ENCODE peak calls at places on chromosomes 16 and 17, in seven cellular contexts. H is SW480; G is AG08396; J is lower leg skin; M is NCI-H2081 treated with DMSO at 0.1 percent for 48 hours; L is activated naive CD8-positive, alpha-beta T cell treated with anti-CD3 and anti-CD28 coated beads, Interleukin-2, amount 50 U/mL, for 16 hours; S is NCI-H1105 treated with DMSO at 0.1 percent for 48 hours. N is an unnamed sample.

GRCh38 chr17:13462161-13462560 is 139.6 kb downstream of the HS3ST3A1 start:
- DNase-seq in H (no peak), G (peak; percentile 29), J (no peak), M (no peak), L (no peak), S (no peak), N (no peak)

GRCh38 chr16:88387941-88388627 is 5.3 kb downstream of the ZNF469 start:
- DNase-seq in H (peak; percentile 82), G (peak; percentile 78), J (no peak), M (no peak), L (no peak), S (no peak), N (no peak)

GRCh38 chr17:16820979-16821543 is 131.0 kb downstream of the CCDC144A start:
- DNase-seq in H (no peak), G (no peak), J (no peak), M (no peak), L (no peak), S (no peak), N (no peak)

GRCh38 chr17:77331161-77331864 is 190.5 kb downstream of the SEC14L1 start:
- DNase-seq in H (peak; percentile 89), G (peak; percentile 89), J (peak; percentile 98), M (peak; percentile 33), L (peak; percentile 89), S (peak; percentile 71), N (peak; percentile 2)

GRCh38 chr16:981695-982151 is at the start of gene SOX8:
- DNase-seq in H (no peak), G (no peak), J (no peak), M (no peak), L (no peak), S (no peak), N (no peak)

GRCh38 chr16:81831722-81832126 is 52.6 kb downstream of the PLCG2 start:
- DNase-seq in H (no peak), G (no peak), J (no peak), M (no peak), L (no peak), S (no peak), N (no peak)

GRCh38 chr17:46853896-46854444 is 2.6 kb downstream of the WNT9B start:
- DNase-seq in H (no peak), G (no peak), J (no peak), M (no peak), L (no peak), S (no peak), N (no peak)

GRCh38 chr17:82560802-82561428 is 41.4 kb downstream of the FOXK2 start:
- DNase-seq in H (no peak), G (no peak), J (no peak), M (no peak), L (no peak), S (no peak), N (no peak)

GRCh38 chr16:87342504-87342903 is 25.3 kb upstream of the C16orf95 start:
- DNase-seq in H (no peak), G (no peak), J (no peak), M (no peak), L (no peak), S (no peak), N (no peak)

GRCh38 chr17:73474370-73474988 is 162.7 kb upstream of the CDC42EP4 start:
- DNase-seq in H (peak; percentile 83), G (peak; percentile 53), J (peak; percentile 89), M (no peak), L (no peak), S (no peak), N (no peak)

GRCh38 chr17:17570207-17570797 is 21.2 kb downstream of the PEMT start:
- DNase-seq in H (peak; percentile 27), G (peak; percentile 58), J (no peak), M (no peak), L (no peak), S (peak; percentile 57), N (no peak)

GRCh38 chr17:71405101-71405500 is 715.7 kb upstream of the SOX9 start:
- DNase-seq in H (no peak), G (no peak), J (no peak), M (no peak), L (no peak), S (no peak), N (no peak)

GRCh38 chr17:57121308-57122042 is 36.4 kb downstream of the AKAP1 start:
- DNase-seq in H (no peak), G (peak; percentile 71), J (no peak), M (no peak), L (no peak), S (peak; percentile 38), N (no peak)

GRCh38 chr17:55735784-55736405 is 13.2 kb upstream of the TMEM100 start:
- DNase-seq in H (peak; percentile 34), G (peak; percentile 48), J (no peak), M (no peak), L (no peak), S (no peak), N (no peak)

GRCh38 chr16:57084996-57085395 is 7.4 kb upstream of the CPNE2 start:
- DNase-seq in H (no peak), G (no peak), J (no peak), M (no peak), L (no peak), S (no peak), N (no peak)

GRCh38 chr16:53821487-53821886 is 117.5 kb downstream of the FTO start:
- DNase-seq in H (no peak), G (no peak), J (no peak), M (no peak), L (no peak), S (no peak), N (no peak)

GRCh38 chr17:59287452-59287851 is 44.0 kb upstream of the YPEL2 start:
- DNase-seq in H (no peak), G (peak; percentile 12), J (no peak), M (no peak), L (no peak), S (no peak), N (no peak)

GRCh38 chr17:41026668-41027471 is at the start of gene KRTAP1-5:
- DNase-seq in H (no peak), G (peak; percentile 61), J (no peak), M (no peak), L (no peak), S (no peak), N (no peak)

GRCh38 chr17:82843904-82844640 is 4.2 kb upstream of the ZNF750 start:
- DNase-seq in H (no peak), G (no peak), J (no peak), M (no peak), L (no peak), S (no peak), N (no peak)

GRCh38 chr16:5030251-5030870 is 3.4 kb downstream of the NAGPA start:
- DNase-seq in H (no peak), G (no peak), J (no peak), M (no peak), L (no peak), S (no peak), N (no peak)

GRCh38 chr17:4090898-4091297 is 51.9 kb downstream of the ZZEF1 start:
- DNase-seq in H (no peak), G (peak; percentile 43), J (no peak), M (no peak), L (no peak), S (no peak), N (no peak)

GRCh38 chr16:83965444-83966152 is 2.4 kb upstream of the NECAB2 start:
- DNase-seq in H (no peak), G (no peak), J (no peak), M (no peak), L (no peak), S (no peak), N (no peak)

GRCh38 chr16:86357950-86358349 is 152.4 kb upstream of the FOXF1 start:
- DNase-seq in H (no peak), G (no peak), J (no peak), M (no peak), L (no peak), S (no peak), N (no peak)

GRCh38 chr17:45170976-45171337 is 9.3 kb downstream of the HEXIM2 start:
- DNase-seq in H (peak; percentile 75), G (peak; percentile 83), J (peak; percentile 94), M (no peak), L (no peak), S (no peak), N (no peak)